ENCODE peak calls at places on chromosomes 3 and 15, in five cellular contexts. One of them, this sample, is unnamed.

GRCh38 chr3:31862861-31863260 is 118.2 kb downstream of the OSBPL10 start:
- DNase-seq in left ventricle myocardium inferior: no peak
- DNase-seq in Peyer's patch: no peak
- DNase-seq in mesenchymal stem cell: peak; percentile 6
- DNase-seq in transverse colon: no peak
- DNase-seq in this sample: peak; percentile 10

GRCh38 chr3:129892857-129893615 is 475 bp downstream of the TMCC1 start:
- DNase-seq in left ventricle myocardium inferior: peak; percentile 76
- DNase-seq in Peyer's patch: peak; percentile 66
- DNase-seq in mesenchymal stem cell: peak; percentile 56
- DNase-seq in transverse colon: peak; percentile 74
- DNase-seq in this sample: peak; percentile 7

GRCh38 chr15:67296684-67297083 is 42.1 kb downstream of the IQCH start:
- DNase-seq in left ventricle myocardium inferior: no peak
- DNase-seq in Peyer's patch: no peak
- DNase-seq in mesenchymal stem cell: no peak
- DNase-seq in transverse colon: no peak
- DNase-seq in this sample: no peak

GRCh38 chr15:97972366-97972765 is 11.9 kb downstream of the ARRDC4 start:
- DNase-seq in left ventricle myocardium inferior: no peak
- DNase-seq in Peyer's patch: no peak
- DNase-seq in mesenchymal stem cell: no peak
- DNase-seq in transverse colon: no peak
- DNase-seq in this sample: no peak

GRCh38 chr3:179730508-179730907 is 77.7 kb downstream of the USP13 start:
- DNase-seq in left ventricle myocardium inferior: no peak
- DNase-seq in Peyer's patch: no peak
- DNase-seq in mesenchymal stem cell: no peak
- DNase-seq in transverse colon: no peak
- DNase-seq in this sample: no peak

GRCh38 chr15:50883903-50884302 is 24.6 kb upstream of the AP4E1 start:
- DNase-seq in left ventricle myocardium inferior: no peak
- DNase-seq in Peyer's patch: peak; percentile 65
- DNase-seq in mesenchymal stem cell: peak; percentile 64
- DNase-seq in transverse colon: peak; percentile 38
- DNase-seq in this sample: peak; percentile 41

GRCh38 chr3:31448035-31448881 is 84.5 kb upstream of the STT3B start:
- DNase-seq in left ventricle myocardium inferior: no peak
- DNase-seq in Peyer's patch: no peak
- DNase-seq in mesenchymal stem cell: no peak
- DNase-seq in transverse colon: peak; percentile 35
- DNase-seq in this sample: peak; percentile 22

GRCh38 chr15:31342781-31343626 is 16.4 kb downstream of the KLF13 start:
- DNase-seq in left ventricle myocardium inferior: no peak
- DNase-seq in Peyer's patch: no peak
- DNase-seq in mesenchymal stem cell: no peak
- DNase-seq in transverse colon: no peak
- DNase-seq in this sample: no peak

GRCh38 chr3:40452057-40452456 is 5.1 kb upstream of the RPL14 start:
- DNase-seq in left ventricle myocardium inferior: no peak
- DNase-seq in Peyer's patch: no peak
- DNase-seq in mesenchymal stem cell: no peak
- DNase-seq in transverse colon: no peak
- DNase-seq in this sample: no peak
- H3K36me3 ChIP-seq in left ventricle myocardium inferior: peaks cover 9% of the 10 kb centered on the region
- H3K36me3 ChIP-seq in Peyer's patch: no peaks in the 10 kb centered on the region
- H3K36me3 ChIP-seq in mesenchymal stem cell: peaks cover 21% of the 10 kb centered on the region
- H3K36me3 ChIP-seq in transverse colon: no peaks in the 10 kb centered on the region
- H3K36me3 ChIP-seq in this sample: no peaks in the 10 kb centered on the region

DNA sequence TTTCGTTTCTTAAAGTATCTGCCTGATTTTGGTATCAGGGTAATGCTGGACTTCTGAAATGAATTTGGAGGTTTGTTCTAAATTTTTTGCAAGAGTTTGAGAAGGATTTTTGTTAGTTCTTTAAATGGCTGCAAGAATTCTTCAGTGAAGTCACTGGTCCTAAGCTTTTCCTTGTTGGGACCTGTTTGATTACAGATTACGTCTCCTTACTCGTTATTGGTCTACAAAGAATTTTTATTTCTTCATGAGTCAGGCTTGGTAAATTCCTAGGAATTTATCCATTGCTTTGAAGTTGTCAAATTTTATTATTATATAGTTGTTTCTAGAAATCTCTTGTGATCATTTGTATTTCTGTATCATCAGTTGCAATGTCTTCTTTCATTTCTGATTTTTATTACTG is 196.0 kb downstream of the DPH6 start:
- DNase-seq in left ventricle myocardium inferior: no peak
- DNase-seq in Peyer's patch: no peak
- DNase-seq in mesenchymal stem cell: no peak
- DNase-seq in transverse colon: no peak
- DNase-seq in this sample: no peak
- H3K36me3 ChIP-seq in left ventricle myocardium inferior: no peaks in the 10 kb centered on the region
- H3K36me3 ChIP-seq in Peyer's patch: no peaks in the 10 kb centered on the region
- H3K36me3 ChIP-seq in mesenchymal stem cell: no peaks in the 10 kb centered on the region
- H3K36me3 ChIP-seq in transverse colon: no peaks in the 10 kb centered on the region
- H3K36me3 ChIP-seq in this sample: no peaks in the 10 kb centered on the region

GRCh38 chr15:25333049-25333448 is 105.8 kb downstream of the UBE3A start:
- DNase-seq in left ventricle myocardium inferior: no peak
- DNase-seq in Peyer's patch: no peak
- DNase-seq in mesenchymal stem cell: no peak
- DNase-seq in transverse colon: peak; percentile 11
- DNase-seq in this sample: no peak

GRCh38 chr15:25332306-25332705 is 106.5 kb downstream of the UBE3A start:
- DNase-seq in left ventricle myocardium inferior: no peak
- DNase-seq in Peyer's patch: no peak
- DNase-seq in mesenchymal stem cell: no peak
- DNase-seq in transverse colon: no peak
- DNase-seq in this sample: no peak

GRCh38 chr15:25331404-25331803 is 107.4 kb downstream of the UBE3A start:
- DNase-seq in left ventricle myocardium inferior: no peak
- DNase-seq in Peyer's patch: no peak
- DNase-seq in mesenchymal stem cell: no peak
- DNase-seq in transverse colon: no peak
- DNase-seq in this sample: no peak

GRCh38 chr15:25331860-25332259 is 107.0 kb downstream of the UBE3A start:
- DNase-seq in left ventricle myocardium inferior: no peak
- DNase-seq in Peyer's patch: no peak
- DNase-seq in mesenchymal stem cell: no peak
- DNase-seq in transverse colon: no peak
- DNase-seq in this sample: no peak

GRCh38 chr15:25335279-25335678 is 103.5 kb downstream of the UBE3A start:
- DNase-seq in left ventricle myocardium inferior: no peak
- DNase-seq in Peyer's patch: no peak
- DNase-seq in mesenchymal stem cell: no peak
- DNase-seq in transverse colon: no peak
- DNase-seq in this sample: no peak
- H3K36me3 ChIP-seq in left ventricle myocardium inferior: peaks cover 59% of the 10 kb centered on the region
- H3K36me3 ChIP-seq in Peyer's patch: peaks cover 46% of the 10 kb centered on the region
- H3K36me3 ChIP-seq in mesenchymal stem cell: peaks cover 77% of the 10 kb centered on the region
- H3K36me3 ChIP-seq in transverse colon: no peaks in the 10 kb centered on the region
- H3K36me3 ChIP-seq in this sample: peaks cover 19% of the 10 kb centered on the region

DNA sequence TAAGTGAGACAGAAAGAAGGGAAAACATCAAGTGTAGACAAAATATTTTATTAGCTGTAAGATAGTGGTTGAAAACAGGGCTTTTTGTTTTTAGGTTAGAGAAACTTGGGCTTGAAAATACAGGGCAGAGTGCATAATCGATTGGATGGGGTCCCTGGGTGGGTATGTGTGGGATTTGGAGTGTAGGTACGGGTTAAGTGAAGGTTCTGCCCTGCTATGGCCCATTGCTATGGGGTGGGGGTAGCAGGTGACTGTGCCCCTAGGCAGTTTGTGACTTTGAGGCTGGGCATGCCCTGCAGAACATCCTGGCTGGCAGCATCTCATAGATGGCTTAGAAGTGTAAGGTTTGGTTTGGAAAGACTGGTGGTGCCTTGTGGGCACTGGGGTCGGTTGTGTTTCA is 3.7 kb upstream of the FAM131A start:
- DNase-seq in left ventricle myocardium inferior: no peak
- DNase-seq in Peyer's patch: no peak
- DNase-seq in mesenchymal stem cell: no peak
- DNase-seq in transverse colon: no peak
- DNase-seq in this sample: no peak
- H3K36me3 ChIP-seq in left ventricle myocardium inferior: peaks cover 65% of the 10 kb centered on the region
- H3K36me3 ChIP-seq in Peyer's patch: peaks cover 67% of the 10 kb centered on the region
- H3K36me3 ChIP-seq in mesenchymal stem cell: peaks cover 67% of the 10 kb centered on the region
- H3K36me3 ChIP-seq in transverse colon: no peaks in the 10 kb centered on the region
- H3K36me3 ChIP-seq in this sample: peaks cover 65% of the 10 kb centered on the region

GRCh38 chr3:158696618-158697017 is 24.2 kb upstream of the LXN start:
- DNase-seq in left ventricle myocardium inferior: no peak
- DNase-seq in Peyer's patch: no peak
- DNase-seq in mesenchymal stem cell: no peak
- DNase-seq in transverse colon: no peak
- DNase-seq in this sample: no peak
- H3K36me3 ChIP-seq in left ventricle myocardium inferior: peaks cover 27% of the 10 kb centered on the region
- H3K36me3 ChIP-seq in Peyer's patch: peaks cover 14% of the 10 kb centered on the region
- H3K36me3 ChIP-seq in mesenchymal stem cell: peaks cover 35% of the 10 kb centered on the region
- H3K36me3 ChIP-seq in transverse colon: no peaks in the 10 kb centered on the region
- H3K36me3 ChIP-seq in this sample: no peaks in the 10 kb centered on the region

GRCh38 chr3:172307143-172307560 is 141.1 kb downstream of the GHSR start:
- DNase-seq in left ventricle myocardium inferior: no peak
- DNase-seq in Peyer's patch: no peak
- DNase-seq in mesenchymal stem cell: peak; percentile 77
- DNase-seq in transverse colon: no peak
- DNase-seq in this sample: no peak
- H3K36me3 ChIP-seq in left ventricle myocardium inferior: peaks cover 58% of the 10 kb centered on the region
- H3K36me3 ChIP-seq in Peyer's patch: peaks cover 37% of the 10 kb centered on the region
- H3K36me3 ChIP-seq in mesenchymal stem cell: peaks cover 78% of the 10 kb centered on the region
- H3K36me3 ChIP-seq in transverse colon: no peaks in the 10 kb centered on the region
- H3K36me3 ChIP-seq in this sample: peaks cover 4% of the 10 kb centered on the region

GRCh38 chr3:149020196-149020838 is 29.0 kb downstream of the GYG1 start:
- DNase-seq in left ventricle myocardium inferior: no peak
- DNase-seq in Peyer's patch: no peak
- DNase-seq in mesenchymal stem cell: no peak
- DNase-seq in transverse colon: no peak
- DNase-seq in this sample: no peak

GRCh38 chr3:149026718-149027117 is 35.4 kb downstream of the GYG1 start:
- DNase-seq in left ventricle myocardium inferior: no peak
- DNase-seq in Peyer's patch: no peak
- DNase-seq in mesenchymal stem cell: no peak
- DNase-seq in transverse colon: no peak
- DNase-seq in this sample: peak; percentile 33

GRCh38 chr3:149020839-149021252 is 29.5 kb downstream of the GYG1 start:
- DNase-seq in left ventricle myocardium inferior: no peak
- DNase-seq in Peyer's patch: no peak
- DNase-seq in mesenchymal stem cell: no peak
- DNase-seq in transverse colon: no peak
- DNase-seq in this sample: no peak

GRCh38 chr3:149021830-149022229 is 30.5 kb downstream of the GYG1 start:
- DNase-seq in left ventricle myocardium inferior: no peak
- DNase-seq in Peyer's patch: no peak
- DNase-seq in mesenchymal stem cell: no peak
- DNase-seq in transverse colon: no peak
- DNase-seq in this sample: no peak

GRCh38 chr3:149023951-149024350 is 32.6 kb downstream of the GYG1 start:
- DNase-seq in left ventricle myocardium inferior: no peak
- DNase-seq in Peyer's patch: no peak
- DNase-seq in mesenchymal stem cell: no peak
- DNase-seq in transverse colon: no peak
- DNase-seq in this sample: no peak
- H3K36me3 ChIP-seq in left ventricle myocardium inferior: peaks cover 71% of the 10 kb centered on the region
- H3K36me3 ChIP-seq in Peyer's patch: peaks cover 76% of the 10 kb centered on the region
- H3K36me3 ChIP-seq in mesenchymal stem cell: peaks cover 78% of the 10 kb centered on the region
- H3K36me3 ChIP-seq in transverse colon: no peaks in the 10 kb centered on the region
- H3K36me3 ChIP-seq in this sample: no peaks in the 10 kb centered on the region

DNA sequence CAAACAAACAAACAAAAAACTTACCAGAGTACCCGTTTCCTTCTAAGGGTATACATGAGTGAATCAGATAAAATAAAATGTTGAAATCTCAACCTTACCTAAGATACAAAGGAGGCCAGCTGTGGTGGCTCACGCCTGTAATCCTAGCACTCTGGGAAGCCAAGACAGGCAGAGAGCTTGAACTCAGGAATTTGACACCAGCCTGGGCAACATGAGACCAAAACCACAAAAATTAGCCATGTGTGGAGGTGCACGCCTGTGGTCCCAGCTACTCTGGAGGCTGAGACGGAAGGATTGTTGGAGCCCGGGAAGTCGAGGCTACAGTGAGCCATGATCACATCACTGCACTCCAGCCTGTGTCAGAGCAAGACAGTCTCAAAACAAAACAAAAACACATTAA is 11.0 kb upstream of the FAM219B start:
- DNase-seq in left ventricle myocardium inferior: no peak
- DNase-seq in Peyer's patch: no peak
- DNase-seq in mesenchymal stem cell: no peak
- DNase-seq in transverse colon: no peak
- DNase-seq in this sample: no peak
- H3K36me3 ChIP-seq in left ventricle myocardium inferior: peaks cover 100% of the 10 kb centered on the region
- H3K36me3 ChIP-seq in Peyer's patch: peaks cover 100% of the 10 kb centered on the region
- H3K36me3 ChIP-seq in mesenchymal stem cell: peaks cover 72% of the 10 kb centered on the region
- H3K36me3 ChIP-seq in transverse colon: peaks cover 11% of the 10 kb centered on the region
- H3K36me3 ChIP-seq in this sample: peaks cover 63% of the 10 kb centered on the region

DNA sequence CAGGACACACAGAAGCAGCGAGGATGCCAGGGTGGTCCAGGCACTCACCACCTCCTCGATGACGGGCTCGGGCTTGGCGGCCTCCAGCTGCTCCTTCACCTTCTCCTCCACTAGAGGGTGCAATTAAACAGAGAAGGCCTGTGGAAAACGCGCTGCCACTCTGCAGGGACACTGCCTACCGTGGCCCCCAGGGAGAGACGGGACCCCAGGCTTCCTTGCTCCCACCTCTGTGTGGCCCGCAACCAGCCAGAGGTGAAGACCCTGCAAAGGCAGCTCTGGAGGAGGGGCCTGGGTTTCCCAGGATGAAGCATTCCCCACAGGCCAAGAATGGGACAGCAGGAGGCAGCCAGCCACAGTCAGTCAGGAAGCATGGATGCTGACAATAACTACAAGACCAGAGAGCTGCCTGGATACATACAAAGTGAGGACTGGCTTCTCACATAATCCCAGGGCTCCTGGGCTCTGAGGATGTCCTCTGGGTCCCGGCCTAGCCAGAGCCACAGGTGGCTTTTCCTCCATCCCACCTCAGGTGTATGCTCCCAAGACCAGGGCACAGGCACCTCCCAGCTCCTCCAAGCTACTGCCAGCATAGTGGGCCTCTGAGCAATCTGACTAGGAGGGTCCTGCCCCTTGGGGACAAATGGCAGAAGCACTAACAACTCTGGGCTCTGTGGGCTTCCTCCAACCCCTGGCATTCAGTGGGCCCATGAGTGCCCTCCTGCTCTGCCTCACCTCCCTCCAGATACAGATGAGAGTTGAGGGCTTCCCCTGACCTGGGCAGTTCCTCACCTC is 46.2 kb downstream of the PTH1R start:
- DNase-seq in left ventricle myocardium inferior: no peak
- DNase-seq in Peyer's patch: no peak
- DNase-seq in mesenchymal stem cell: peak; percentile 57
- DNase-seq in transverse colon: peak; percentile 43
- DNase-seq in this sample: peak; percentile 30
- H3K36me3 ChIP-seq in left ventricle myocardium inferior: peaks cover 65% of the 10 kb centered on the region
- H3K36me3 ChIP-seq in Peyer's patch: peaks cover 76% of the 10 kb centered on the region
- H3K36me3 ChIP-seq in mesenchymal stem cell: peaks cover 98% of the 10 kb centered on the region
- H3K36me3 ChIP-seq in transverse colon: no peaks in the 10 kb centered on the region
- H3K36me3 ChIP-seq in this sample: peaks cover 18% of the 10 kb centered on the region

GRCh38 chr3:37053337-37053736 is 60.0 kb downstream of the MLH1 start:
- DNase-seq in left ventricle myocardium inferior: no peak
- DNase-seq in Peyer's patch: no peak
- DNase-seq in mesenchymal stem cell: no peak
- DNase-seq in transverse colon: no peak
- DNase-seq in this sample: no peak
- H3K36me3 ChIP-seq in left ventricle myocardium inferior: peaks cover 68% of the 10 kb centered on the region
- H3K36me3 ChIP-seq in Peyer's patch: peaks cover 92% of the 10 kb centered on the region
- H3K36me3 ChIP-seq in mesenchymal stem cell: peaks cover 85% of the 10 kb centered on the region
- H3K36me3 ChIP-seq in transverse colon: no peaks in the 10 kb centered on the region
- H3K36me3 ChIP-seq in this sample: peaks cover 60% of the 10 kb centered on the region